ENCODE peak calls at places on chromosomes 12 and 14, in eight cellular contexts. A is neural progenitor cell, J is transverse colon, G is astrocyte, Z is fibroblast of lung, P is uterus, S is mammary epithelial cell, L is lung. Y is an unnamed sample. For H3K36me3, the result is how much of the 10 kb centered on the place peaks cover.

GRCh38 chr14:22391908-22392307 is 197.1 kb downstream of the DAD1 start:
- DNase-seq in G (peak), P (peak), S (peak), L (peak), Z (peak), A (peak), J (peak), Y (no peak)

GRCh38 chr12:674272-674781 is 11.1 kb upstream of the NINJ2 start:
- DNase-seq in A (no peak), G (no peak), S (no peak), Z (no peak), P (no peak), L (no peak), J (no peak), Y (peak)

GRCh38 chr12:2294651-2295475 is 242.1 kb downstream of the CACNA1C start:
- DNase-seq in J (peak), A (no peak), P (peak), S (peak), Z (peak), G (peak), L (peak), Y (no peak)

GRCh38 chr12:123150273-123150803 is 552 bp downstream of the PITPNM2 start:
- DNase-seq in S (no peak), A (peak), P (peak), G (no peak), L (no peak), J (peak), Z (no peak), Y (no peak)

GRCh38 chr12:12803186-12803585 is 10.0 kb upstream of the DDX47 start:
- DNase-seq in L (peak), S (peak), J (peak), Z (peak), P (peak), G (peak), A (no peak), Y (peak)

GRCh38 chr12:57091633-57092528 is 3.0 kb downstream of the NAB2 start:
- DNase-seq in L (no peak), S (no peak), P (no peak), A (no peak), Z (no peak), G (no peak), J (no peak), Y (no peak)

GRCh38 chr14:75234173-75234855 is 44.3 kb upstream of the FOS start:
- DNase-seq in Z (peak), P (no peak), S (no peak), G (peak), L (no peak), A (no peak), J (peak), Y (no peak)

GRCh38 chr14:100776681-100777365 is 49.1 kb upstream of the MEG3 start:
- DNase-seq in J (no peak), L (no peak), P (no peak), S (no peak), A (no peak), Z (no peak), G (no peak), Y (no peak)

GRCh38 chr12:122868471-122869177 is 27.3 kb downstream of the VPS37B start:
- DNase-seq in P (no peak), S (no peak), Z (no peak), A (no peak), L (no peak), G (no peak), J (no peak), Y (no peak)

GRCh38 chr14:101839236-101839635 is 77.7 kb downstream of the PPP2R5C start:
- DNase-seq in P (no peak), J (peak), S (no peak), Z (no peak), G (no peak), A (no peak), L (no peak), Y (peak)

GRCh38 chr14:99229654-99230215 is 42.3 kb downstream of the BCL11B start:
- DNase-seq in L (no peak), A (no peak), G (peak), Z (peak), S (no peak), J (no peak), P (no peak), Y (no peak)

GRCh38 chr12:27383429-27384260 is 51.0 kb downstream of the BMAL2 start:
- DNase-seq in G (peak), P (peak), L (peak), A (peak), Z (peak), J (peak), S (peak), Y (peak)

GRCh38 chr14:44795725-44796124 is 166.0 kb downstream of the KLHL28 start:
- DNase-seq in L (no peak), Z (peak), A (no peak), J (no peak), S (no peak), P (no peak), G (no peak), Y (no peak)

GRCh38 chr14:30443368-30444007 is 115.5 kb upstream of the G2E3 start:
- DNase-seq in G (peak), P (no peak), A (peak), L (no peak), J (no peak), Z (peak), S (peak), Y (no peak)
- TF ChIP-seq CTCF in G (peak), P (no peak), A (peak), L (no peak), J (no peak), Z (peak), S (peak), Y (peak)

DNA sequence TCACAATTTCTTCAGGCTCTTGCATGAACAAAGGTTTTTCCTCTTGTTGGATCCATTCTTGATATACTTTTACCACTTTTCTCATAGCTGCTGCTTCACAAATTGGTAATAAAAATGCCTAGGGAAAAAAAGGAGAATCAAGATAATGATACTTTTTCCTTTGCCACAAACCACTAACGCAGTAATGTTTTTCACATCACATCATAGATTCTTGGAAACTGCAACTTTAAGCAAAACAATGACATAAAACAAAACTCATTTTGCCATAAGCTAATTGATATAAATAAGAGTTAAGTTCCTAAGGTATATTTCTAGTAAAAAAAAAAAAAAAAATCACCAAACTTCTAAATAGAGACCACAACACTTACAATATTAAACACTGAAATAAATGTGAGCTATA is 66.6 kb downstream of the RALGAPA1 start:
- DNase-seq in S (no peak), G (no peak), Z (no peak), A (no peak), P (no peak), J (no peak), L (no peak), Y (no peak)
- H3K36me3 ChIP-seq in S (under half), G (under half), Z (under half), A (under half), P (under half), J (under half), L (under half), Y (under half)

GRCh38 chr14:95255487-95255886 is 64.2 kb downstream of the CLMN start:
- DNase-seq in J (peak), G (peak), L (peak), Z (peak), A (peak), P (peak), S (peak), Y (no peak)
- H3K4me3 ChIP-seq in J (no peak), G (no peak), L (no peak), Z (no peak), A (peak), P (no peak), S (no peak), Y (no peak)

GRCh38 chr12:53481957-53482586 is 17.2 kb downstream of the MAP3K12 start:
- DNase-seq in A (peak), S (no peak), G (no peak), Z (no peak), L (no peak), J (no peak), P (no peak), Y (no peak)
- TF ChIP-seq CTCF in A (peak), S (no peak), G (peak), Z (peak), L (no peak), J (no peak), P (no peak), Y (peak)

GRCh38 chr14:20381341-20381740 is 32.0 kb downstream of the TEP1 start:
- DNase-seq in P (no peak), J (no peak), A (no peak), S (no peak), Z (no peak), L (no peak), G (no peak), Y (no peak)

GRCh38 chr14:20383636-20384035 is 29.7 kb downstream of the TEP1 start:
- DNase-seq in S (no peak), Z (no peak), P (no peak), A (no peak), L (no peak), J (no peak), G (no peak), Y (no peak)

GRCh38 chr14:20382526-20382925 is 30.8 kb downstream of the TEP1 start:
- DNase-seq in A (no peak), G (no peak), P (no peak), L (no peak), Z (no peak), J (no peak), S (no peak), Y (no peak)

GRCh38 chr14:20384321-20384720 is 29.0 kb downstream of the TEP1 start:
- DNase-seq in A (no peak), P (no peak), Z (no peak), S (no peak), L (no peak), G (no peak), J (no peak), Y (no peak)

DNA sequence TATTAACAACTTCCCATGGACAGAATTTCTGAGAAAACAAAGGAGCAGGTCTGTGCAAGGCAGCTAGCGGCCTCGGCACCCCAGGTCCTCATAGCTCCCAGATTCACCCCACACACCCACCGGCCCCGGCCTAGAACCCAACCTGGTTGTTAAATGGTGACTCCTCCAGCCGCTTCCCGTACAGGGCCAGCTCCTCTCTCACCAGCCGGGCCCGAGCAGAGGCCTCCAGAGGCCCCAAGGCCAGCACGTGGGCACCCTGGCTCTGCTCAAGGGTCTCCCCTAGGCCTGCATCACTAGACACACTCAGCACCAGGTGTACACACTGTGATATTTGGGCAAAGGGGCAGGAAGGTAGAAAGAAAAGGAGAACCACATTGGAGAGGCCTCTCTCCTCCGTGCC is 30.3 kb downstream of the TEP1 start:
- DNase-seq in J (no peak), G (no peak), S (no peak), P (no peak), Z (no peak), L (no peak), A (no peak), Y (no peak)
- H3K36me3 ChIP-seq in J (under half), G (under half), S (under half), P (under half), Z (under half), L (half or more), A (under half), Y (half or more)

DNA sequence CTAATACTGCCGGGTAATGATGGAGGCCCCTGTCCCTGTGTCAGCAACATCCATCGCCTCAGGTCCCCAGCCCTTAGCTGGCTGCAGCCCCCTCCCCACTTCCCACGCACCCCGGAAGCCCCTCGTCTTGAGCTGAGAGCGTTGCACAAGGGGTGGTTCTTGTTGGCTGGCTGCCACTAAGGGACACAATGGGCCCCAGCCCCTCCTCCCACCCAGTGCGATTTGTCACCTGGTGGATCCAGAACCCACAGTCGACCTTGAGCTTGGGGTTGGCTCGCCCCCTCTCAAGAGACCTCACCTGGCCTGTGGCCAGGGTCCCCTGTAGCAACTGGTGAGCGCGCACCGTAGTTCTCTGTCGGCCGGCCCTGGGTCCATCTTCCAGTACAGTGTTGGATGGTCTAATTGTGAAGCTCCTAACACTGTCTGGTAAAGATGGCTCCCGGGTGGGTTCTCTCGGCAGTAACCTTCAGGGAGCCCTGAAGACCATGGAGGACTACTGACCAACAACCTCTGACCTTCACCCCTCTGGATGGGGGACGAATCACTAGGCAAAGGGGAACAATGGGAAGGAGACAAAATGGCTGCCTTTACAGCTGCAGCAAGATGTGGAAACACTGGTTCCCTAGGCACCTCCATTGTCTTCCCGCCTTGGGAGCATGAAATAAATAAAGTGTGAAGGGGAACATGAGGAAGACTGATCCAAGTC is 6.6 kb downstream of the PHB2 start:
- DNase-seq in G (no peak), A (no peak), L (peak), S (no peak), J (no peak), Z (no peak), P (no peak), Y (no peak)
- H3K4me3 ChIP-seq in G (no peak), A (no peak), L (peak), S (peak), J (peak), Z (no peak), P (no peak), Y (no peak)

DNA sequence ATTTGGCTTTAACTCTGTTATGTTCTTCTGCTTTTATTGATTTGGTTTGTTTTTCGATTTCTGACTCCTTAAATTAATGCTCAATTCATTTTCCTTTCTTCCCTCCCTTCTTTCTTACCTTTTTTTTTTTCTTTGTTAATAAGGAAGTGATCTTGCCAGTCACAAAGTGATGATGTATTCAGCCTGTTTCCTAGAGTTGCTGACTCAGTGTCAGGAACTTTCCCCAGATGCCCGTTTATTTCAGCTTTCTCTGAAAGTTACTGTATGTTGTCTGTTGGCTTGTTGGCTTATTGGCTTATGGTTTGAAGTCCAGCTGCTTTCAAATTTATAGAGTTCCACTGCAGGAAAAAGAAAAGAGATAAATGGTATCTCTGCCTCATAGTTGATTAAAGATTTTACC is 12.4 kb upstream of the SLC6A15 start:
- DNase-seq in A (no peak), J (no peak), G (peak), P (no peak), S (peak), Z (peak), L (no peak), Y (no peak)
- TF ChIP-seq CTCF in A (no peak), J (no peak), G (no peak), P (no peak), S (no peak), Z (no peak), L (no peak), Y (no peak)

GRCh38 chr14:35116242-35116641 is 5.5 kb downstream of the PPP2R3C start:
- DNase-seq in J (no peak), P (no peak), A (no peak), Z (no peak), G (no peak), L (no peak), S (no peak), Y (no peak)

GRCh38 chr14:35113308-35113950 is 8.4 kb downstream of the PPP2R3C start:
- DNase-seq in Z (no peak), L (no peak), J (no peak), G (no peak), S (no peak), P (no peak), A (no peak), Y (no peak)

GRCh38 chr14:35114036-35114435 is 7.8 kb downstream of the PPP2R3C start:
- DNase-seq in L (no peak), Z (peak), P (no peak), A (no peak), J (no peak), S (no peak), G (no peak), Y (no peak)

GRCh38 chr14:35121026-35121886 is 534 bp downstream of the PPP2R3C start:
- DNase-seq in P (no peak), A (no peak), G (no peak), J (peak), S (no peak), L (no peak), Z (peak), Y (peak)

GRCh38 chr14:35117112-35117511 is 4.7 kb downstream of the PPP2R3C start:
- DNase-seq in Z (no peak), G (no peak), J (no peak), A (no peak), L (no peak), P (no peak), S (no peak), Y (no peak)
- H3K36me3 ChIP-seq in Z (under half), G (under half), J (under half), A (under half), L (under half), P (under half), S (under half), Y (under half)

DNA sequence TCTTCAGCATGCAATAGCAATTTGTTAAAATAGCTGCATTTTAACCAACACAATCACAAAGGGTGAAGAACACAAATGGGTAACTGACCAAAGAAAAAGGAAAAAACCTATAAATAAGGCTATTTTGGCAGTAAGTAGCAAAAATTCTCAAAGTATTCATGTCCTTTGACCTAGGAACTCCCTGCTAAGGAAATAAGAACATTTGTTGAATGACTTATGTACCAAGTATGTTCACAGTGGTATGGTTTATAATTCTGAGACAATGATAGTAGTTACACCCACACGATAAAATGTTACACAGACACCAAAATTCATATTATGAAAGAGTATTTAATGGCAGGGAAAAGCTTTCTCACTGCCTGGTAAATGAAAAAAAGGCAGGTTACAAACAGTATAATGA is 16.9 kb downstream of the CCDC88C start:
- DNase-seq in A (no peak), L (no peak), S (no peak), Z (peak), G (peak), J (no peak), P (no peak), Y (no peak)
- H3K4me3 ChIP-seq in A (no peak), L (no peak), S (no peak), Z (no peak), G (no peak), J (no peak), P (no peak), Y (peak)

Y was measured in GM06990.